ENCODE peak calls at places on chromosomes 2 and 18, in four cellular contexts. K is CD4-positive, alpha-beta memory T cell; L is body of pancreas; E is transverse colon. T is an unnamed sample.

GRCh38 chr2:3142210-3142609 is 235.4 kb downstream of the EIPR1 start:
- DNase-seq in E (no peak), L (no peak), K (no peak), T (no peak)

GRCh38 chr2:28752608-28752984 is 966 bp downstream of the PPP1CB start:
- DNase-seq in E (no peak), K (no peak), L (no peak), T (no peak)

GRCh38 chr2:25381502-25381901 is 39.8 kb upstream of the DNMT3A start:
- DNase-seq in E (no peak), K (no peak), L (no peak), T (no peak)

GRCh38 chr2:175080479-175080878 is 75.3 kb upstream of the CHN1 start:
- DNase-seq in K (no peak), E (no peak), L (no peak), T (no peak)

GRCh38 chr2:63977904-63978303 is 41.3 kb downstream of the VPS54 start:
- DNase-seq in K (peak; percentile 22), E (no peak), L (no peak), T (no peak)

GRCh38 chr2:191863988-191864387 is 17.1 kb upstream of the CAVIN2 start:
- DNase-seq in L (no peak), K (no peak), E (no peak), T (no peak)

GRCh38 chr2:96806468-96807126 is 9.5 kb upstream of the CNNM3 start:
- DNase-seq in E (no peak), L (peak; percentile 55), K (peak; percentile 68), T (no peak)

GRCh38 chr2:99811544-99811943 is 321.7 kb upstream of the REV1 start:
- DNase-seq in K (no peak), E (no peak), L (no peak), T (peak; percentile 33)

GRCh38 chr2:65349863-65350262 is 82.5 kb downstream of the SPRED2 start:
- DNase-seq in E (peak; percentile 76), K (no peak), L (peak; percentile 65), T (peak; percentile 68)

GRCh38 chr2:233247744-233248143 is 3.7 kb upstream of the ATG16L1 start:
- DNase-seq in K (peak; percentile 93), E (no peak), L (no peak), T (peak; percentile 17)

GRCh38 chr2:45117383-45117782 is 108.1 kb upstream of the SIX2 start:
- DNase-seq in K (no peak), L (no peak), E (no peak), T (no peak)

GRCh38 chr2:118774458-118775133 is 72.9 kb downstream of the EN1 start:
- DNase-seq in L (peak; percentile 74), E (peak; percentile 29), K (no peak), T (peak; percentile 71)

GRCh38 chr2:2657121-2657962 is 326.3 kb upstream of the MYT1L start:
- DNase-seq in E (no peak), K (no peak), L (no peak), T (no peak)

GRCh38 chr2:240962371-240963064 is 35.9 kb upstream of the SNED1 start:
- DNase-seq in L (peak; percentile 35), E (peak; percentile 42), K (no peak), T (no peak)

GRCh38 chr2:221850076-221850475 is 278.0 kb upstream of the EPHA4 start:
- DNase-seq in L (no peak), E (no peak), K (no peak), T (no peak)

GRCh38 chr2:34547340-34547739 is 948.2 kb upstream of the FAM98A start:
- DNase-seq in L (peak; percentile 56), K (no peak), E (no peak), T (no peak)

GRCh38 chr2:71856709-71857525 is 290.7 kb downstream of the CYP26B1 start:
- DNase-seq in E (no peak), L (no peak), K (no peak), T (no peak)

GRCh38 chr2:43269074-43269572 is 42.7 kb upstream of the ZFP36L2 start:
- DNase-seq in E (peak; percentile 66), L (peak; percentile 54), K (no peak), T (peak; percentile 89)

GRCh38 chr2:207951734-207952480 is 73.4 kb downstream of the PLEKHM3 start:
- DNase-seq in L (no peak), E (no peak), K (no peak), T (no peak)

GRCh38 chr18:75854174-75854573 is 426.7 kb upstream of the SMIM21 start:
- DNase-seq in K (no peak), E (peak; percentile 24), L (no peak), T (peak; percentile 7)

GRCh38 chr2:205850611-205851010 is 168.3 kb downstream of the NRP2 start:
- DNase-seq in E (no peak), L (no peak), K (no peak), T (no peak)

GRCh38 chr18:51196116-51196810 is 1.2 kb downstream of the MEX3C start:
- DNase-seq in K (peak; percentile 59), E (peak; percentile 53), L (peak; percentile 65), T (peak; percentile 30)

GRCh38 chr2:177783835-177784448 is 288.6 kb downstream of the PDE11A start:
- DNase-seq in L (no peak), E (no peak), K (peak; percentile 46), T (peak; percentile 4)

GRCh38 chr18:8329186-8329771 is 280.0 kb upstream of the RAB12 start:
- DNase-seq in L (no peak), E (no peak), K (no peak), T (no peak)

GRCh38 chr2:85936421-85937068 is 47.8 kb upstream of the ST3GAL5 start:
- DNase-seq in E (no peak), K (no peak), L (no peak), T (no peak)

GRCh38 chr2:12109363-12110017 is 363.1 kb downstream of the LPIN1 start:
- DNase-seq in E (no peak), L (no peak), K (no peak), T (no peak)

GRCh38 chr18:35862115-35862640 is 110.3 kb upstream of the RMP24 start:
- DNase-seq in K (no peak), L (no peak), E (no peak), T (no peak)

GRCh38 chr2:156331572-156332451 is 709 bp downstream of the NR4A2 start:
- DNase-seq in E (peak; percentile 74), L (peak; percentile 78), K (peak; percentile 55), T (peak; percentile 64)
- H3K4me3 ChIP-seq in E (peak overlapping the region; percentile 67), L (peak overlapping the region; percentile 92), K (peak overlapping the region; percentile 62), T (peak overlapping the region; percentile 72)

DNA sequence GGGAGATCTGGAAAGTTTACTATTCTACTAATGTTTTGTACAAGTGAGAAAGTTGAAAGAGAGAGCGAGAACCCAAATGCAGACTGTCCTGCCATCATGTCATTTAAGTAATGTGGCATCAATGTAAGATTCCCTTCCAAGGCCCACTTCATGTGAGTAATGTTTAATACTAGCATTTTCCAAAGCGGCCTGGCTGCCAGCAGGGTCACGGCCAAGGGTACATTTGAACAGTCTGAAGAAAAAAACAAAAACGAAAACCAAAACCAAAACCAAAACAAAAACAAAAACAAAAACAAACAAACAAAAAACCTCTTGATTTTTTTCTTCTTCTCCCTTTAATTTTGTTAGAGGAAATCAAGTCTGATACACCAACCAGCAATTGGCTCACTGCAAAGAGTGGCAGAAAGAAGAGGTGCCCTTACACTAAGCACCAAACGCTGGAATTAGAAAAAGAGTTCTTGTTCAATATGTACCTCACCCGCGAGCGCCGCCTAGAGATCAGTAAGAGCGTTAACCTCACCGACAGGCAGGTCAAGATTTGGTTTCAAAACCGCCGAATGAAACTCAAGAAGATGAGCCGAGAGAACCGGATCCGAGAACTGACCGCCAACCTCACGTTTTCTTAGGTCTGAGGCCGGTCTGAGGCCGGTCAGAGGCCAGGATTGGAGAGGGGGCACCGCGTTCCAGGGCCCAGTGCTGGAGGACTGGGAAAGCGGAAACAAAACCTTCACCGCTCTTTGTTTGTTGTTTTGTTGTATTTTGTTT is 2.2 kb downstream of the HOXD10 start:
- DNase-seq in E (peak; percentile 68), L (peak; percentile 43), K (no peak), T (no peak)
- H3K27me3 ChIP-seq in E (peaks cover 100% of the 10 kb centered on the region), L (no peaks in the 10 kb centered on the region), K (peaks cover 69% of the 10 kb centered on the region), T (no peaks in the 10 kb centered on the region)

GRCh38 chr2:116223912-116224311 is 1590.6 kb upstream of the DDX18 start:
- DNase-seq in E (no peak), L (no peak), K (peak; percentile 13), T (no peak)
- H3K9me3 ChIP-seq in E (no peaks in the 10 kb centered on the region), L (no peaks in the 10 kb centered on the region), K (peaks cover 4% of the 10 kb centered on the region), T (no peaks in the 10 kb centered on the region)

DNA sequence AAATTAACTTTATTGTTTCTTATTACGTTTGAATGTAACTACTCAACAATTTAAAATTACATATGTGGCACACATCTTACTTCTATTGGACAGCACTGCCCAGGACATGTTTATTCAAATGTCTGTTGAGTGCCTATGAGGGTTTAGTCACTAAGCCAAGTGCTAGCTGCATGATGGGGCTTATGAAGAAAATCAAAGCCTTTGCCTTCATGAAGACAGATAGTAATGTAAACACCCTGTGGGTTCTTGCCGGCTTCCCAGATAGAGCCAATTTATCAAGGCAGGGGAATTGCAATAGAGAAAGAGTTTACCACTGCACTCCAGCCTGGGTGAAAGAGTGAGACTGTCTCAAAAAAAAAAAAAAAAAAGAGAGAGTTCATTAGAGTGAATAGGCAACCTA is 43.6 kb upstream of the NEB start:
- DNase-seq in E (no peak), K (no peak), L (no peak), T (no peak)
- H3K4me3 ChIP-seq in E (no peak overlapping the region), K (no peak overlapping the region), L (no peak overlapping the region), T (no peak overlapping the region)

DNA sequence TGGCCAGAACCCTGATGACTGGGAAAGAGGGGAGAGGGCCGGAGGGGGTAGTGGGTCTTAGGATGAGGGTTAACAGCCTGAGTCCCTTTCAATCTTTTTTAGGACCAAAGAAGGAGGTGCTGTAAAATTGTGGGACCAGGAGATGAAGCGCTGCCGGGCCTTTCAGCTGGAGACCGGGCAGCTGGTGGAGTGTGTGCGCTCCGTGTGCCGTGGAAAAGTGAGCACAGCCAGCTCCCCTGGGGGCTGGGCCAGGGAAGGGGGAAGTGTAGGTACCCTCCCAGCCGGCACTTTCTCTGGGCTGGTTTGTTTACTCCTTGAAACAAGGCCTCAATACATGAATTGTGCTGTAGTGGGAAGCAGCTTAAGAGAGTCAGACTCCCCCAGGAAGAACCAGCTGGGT is 90.1 kb downstream of the RTN4 start:
- DNase-seq in K (no peak), E (no peak), L (no peak), T (no peak)
- H3K27me3 ChIP-seq in K (no peaks in the 10 kb centered on the region), E (no peaks in the 10 kb centered on the region), L (no peaks in the 10 kb centered on the region), T (no peaks in the 10 kb centered on the region)